ENCODE peak calls at places on chromosomes 6 and 20, in six cellular contexts. W is CD8-positive, alpha-beta memory T cell; H is neural progenitor cell; X is NT2/D1; D is effector memory CD4-positive, alpha-beta T cell; J is aorta. Z is an unnamed sample.

GRCh38 chr20:1702288-1702687 is 44.7 kb upstream of the SIRPG start:
- DNase-seq in W (no peak), H (no peak), X (no peak), D (no peak), J (no peak), Z (peak)

GRCh38 chr20:49936153-49937022 is at the start of gene RNF114:
- DNase-seq in W (peak), H (peak), X (peak), D (peak), J (peak), Z (peak)

GRCh38 chr6:89146748-89147715 is 1.2 kb downstream of the PM20D2 start:
- DNase-seq in W (no peak), H (peak), X (no peak), D (no peak), J (no peak), Z (peak)

GRCh38 chr6:11258260-11259237 is 26.1 kb upstream of the NEDD9 start:
- DNase-seq in W (peak), H (no peak), X (no peak), D (no peak), J (no peak), Z (peak)

GRCh38 chr20:42686057-42686456 is 503.6 kb downstream of the PTPRT start:
- DNase-seq in W (no peak), H (no peak), X (no peak), D (no peak), J (no peak), Z (no peak)

GRCh38 chr6:3026811-3027626 is 27.3 kb downstream of the NQO2 start:
- DNase-seq in W (no peak), H (peak), X (no peak), D (no peak), J (no peak), Z (no peak)

GRCh38 chr20:25051386-25052155 is 6.4 kb downstream of the ACSS1 start:
- DNase-seq in W (no peak), H (no peak), X (no peak), D (no peak), J (no peak), Z (no peak)

GRCh38 chr20:33437141-33437911 is 6.2 kb downstream of the SNTA1 start:
- DNase-seq in W (no peak), H (no peak), X (no peak), D (no peak), J (peak), Z (peak)

GRCh38 chr6:130366011-130366963 is at the start of gene TMEM200A:
- DNase-seq in W (peak), H (peak), X (no peak), D (peak), J (peak), Z (peak)

GRCh38 chr6:67914419-67914818 is 720.7 kb upstream of the ADGRB3 start:
- DNase-seq in W (no peak), H (no peak), X (no peak), D (no peak), J (no peak), Z (no peak)

GRCh38 chr20:32763202-32763999 is 1.2 kb downstream of the DNMT3B start:
- DNase-seq in W (no peak), H (peak), X (no peak), D (no peak), J (peak), Z (no peak)

GRCh38 chr20:11585752-11586352 is 331.8 kb upstream of the BTBD3 start:
- DNase-seq in W (no peak), H (peak), X (no peak), D (no peak), J (no peak), Z (peak)

GRCh38 chr6:127516676-127517273 is 2.4 kb downstream of the MTCL3 start:
- DNase-seq in W (peak), H (peak), X (peak), D (peak), J (no peak), Z (peak)

GRCh38 chr6:119568580-119568979 is 219.0 kb upstream of the MAN1A1 start:
- DNase-seq in W (no peak), H (no peak), X (no peak), D (no peak), J (no peak), Z (no peak)
- H3K4me3 ChIP-seq in W (no peak), H (no peak), X (no peak), D (no peak), J (no peak), Z (no peak)

GRCh38 chr6:87214831-87215230 is 59.5 kb downstream of the ZNF292 start:
- DNase-seq in W (no peak), H (no peak), X (no peak), D (no peak), J (no peak), Z (no peak)
- H3K4me3 ChIP-seq in W (no peak), H (no peak), X (no peak), D (no peak), J (no peak), Z (no peak)

GRCh38 chr20:37356961-37357371 is 11.0 kb downstream of the SRC start:
- DNase-seq in W (no peak), H (no peak), X (no peak), D (no peak), J (peak), Z (no peak)
- H3K4me3 ChIP-seq in W (no peak), H (no peak), X (no peak), D (no peak), J (no peak), Z (no peak)

DNA sequence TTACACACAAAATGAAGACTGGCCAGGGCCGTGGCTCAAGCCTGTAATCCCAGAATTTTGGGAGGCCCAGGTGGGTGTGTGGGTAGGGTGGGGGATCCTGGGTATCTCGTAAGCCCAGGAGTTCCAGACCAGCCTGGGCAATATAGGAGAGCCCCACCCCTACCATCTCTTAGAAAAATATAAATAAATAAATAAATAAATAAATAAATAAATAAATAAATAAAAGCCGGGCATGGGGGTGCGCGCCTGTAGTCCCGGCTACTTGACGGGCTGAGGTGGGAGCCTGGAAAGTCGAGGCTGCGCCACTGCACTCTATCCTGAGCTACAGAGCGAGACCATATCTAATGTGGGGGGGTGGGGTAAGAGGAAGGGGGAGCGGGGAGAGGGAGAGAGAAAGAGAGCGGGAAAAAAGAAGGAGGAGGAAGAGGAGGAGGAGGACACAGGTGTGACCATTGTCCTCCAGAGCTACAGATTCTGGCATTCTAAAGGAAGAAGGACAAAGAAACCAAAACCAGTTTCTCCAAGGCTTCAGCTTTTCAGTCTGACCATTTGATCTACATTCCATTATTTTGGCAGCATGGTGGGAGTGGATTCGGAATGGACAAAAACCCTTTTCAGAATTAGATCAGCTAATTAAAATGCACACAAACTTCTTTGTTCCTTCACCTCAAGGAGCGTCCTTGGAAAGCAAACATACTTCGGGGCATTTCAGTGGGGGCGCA is 616 bp upstream of the C6orf141 start:
- DNase-seq in W (no peak), H (peak), X (no peak), D (no peak), J (no peak), Z (no peak)
- H3K4me3 ChIP-seq in W (no peak), H (peak), X (peak), D (no peak), J (no peak), Z (peak)

Z was measured in astrocyte of the spinal cord.